ENCODE peak calls at places on chromosomes 13 and 19, in four cellular contexts. X, S, Y and I are unnamed samples. For H3K4me1, the result is how much of the 10 kb centered on the place peaks cover.

GRCh38 chr13:35470671-35471465 is 5.6 kb downstream of the MAB21L1 start:
- DNase-seq in Y (no peak), X (peak), S (no peak), I (no peak)

GRCh38 chr13:90485441-90485840 is 862.0 kb upstream of the MIR17HG start:
- DNase-seq in X (no peak), S (no peak), Y (no peak), I (no peak)

GRCh38 chr13:73898276-73898675 is 235.9 kb downstream of the KLF12 start:
- DNase-seq in Y (no peak), X (no peak), S (no peak), I (no peak)

GRCh38 chr19:41945135-41945766 is 13.9 kb downstream of the RABAC1 start:
- DNase-seq in X (no peak), S (peak), Y (no peak), I (no peak)

GRCh38 chr13:43905435-43906031 is 25.8 kb downstream of the LACC1 start:
- DNase-seq in S (no peak), Y (peak), X (no peak), I (peak)

GRCh38 chr13:109572389-109572788 is 214.0 kb downstream of the IRS2 start:
- DNase-seq in X (no peak), S (no peak), Y (no peak), I (no peak)

GRCh38 chr13:36395280-36395679 is 37.0 kb upstream of the CCNA1 start:
- DNase-seq in S (no peak), Y (peak), X (no peak), I (no peak)

GRCh38 chr19:45781282-45782161 is 768 bp downstream of the DMPK start:
- DNase-seq in S (no peak), X (no peak), Y (no peak), I (no peak)

GRCh38 chr19:16078311-16078758 is 2.0 kb downstream of the TPM4 start:
- DNase-seq in S (no peak), Y (no peak), X (no peak), I (no peak)

GRCh38 chr13:25286308-25286968 is 850 bp downstream of the MTMR6 start:
- DNase-seq in X (no peak), S (no peak), Y (peak), I (no peak)

GRCh38 chr19:51127755-51128154 is 3.0 kb downstream of the SIGLEC9 start:
- DNase-seq in S (no peak), X (no peak), Y (no peak), I (no peak)

GRCh38 chr19:632228-633067 is 889 bp downstream of the POLRMT start:
- DNase-seq in X (peak), S (no peak), Y (peak), I (no peak)

GRCh38 chr19:507286-508203 is at the start of gene TPGS1:
- DNase-seq in S (no peak), Y (peak), X (peak), I (no peak)

GRCh38 chr13:39023761-39024160 is 14.1 kb downstream of the PROSER1 start:
- DNase-seq in Y (no peak), X (no peak), S (no peak), I (no peak)

GRCh38 chr19:14686411-14686810 is 3.4 kb upstream of the ZNF333 start:
- DNase-seq in Y (peak), X (no peak), S (no peak), I (peak)

GRCh38 chr19:17183858-17184271 is 31.3 kb upstream of the USE1 start:
- DNase-seq in S (peak), X (no peak), Y (no peak), I (no peak)

GRCh38 chr13:109517516-109517915 is 268.9 kb downstream of the IRS2 start:
- DNase-seq in X (no peak), S (no peak), Y (no peak), I (no peak)

GRCh38 chr13:73720216-73720840 is 413.9 kb downstream of the KLF12 start:
- DNase-seq in S (no peak), X (no peak), Y (no peak), I (no peak)

GRCh38 chr13:31807090-31807541 is 67.8 kb downstream of the RXFP2 start:
- DNase-seq in Y (no peak), S (no peak), X (no peak), I (no peak)

GRCh38 chr13:50645092-50645491 is 198.4 kb downstream of the DLEU7 start:
- DNase-seq in Y (no peak), X (no peak), S (no peak), I (no peak)

GRCh38 chr13:93810264-93810663 is 583.7 kb downstream of the GPC6 start:
- DNase-seq in Y (peak), X (no peak), S (no peak), I (no peak)

GRCh38 chr13:40670307-40670706 is 3.9 kb upstream of the FOXO1 start:
- DNase-seq in X (no peak), S (no peak), Y (no peak), I (no peak)

GRCh38 chr19:51002542-51003311 is 1.3 kb upstream of the KLK8 start:
- DNase-seq in X (peak), S (no peak), Y (no peak), I (peak)

GRCh38 chr13:34591163-34591562 is 350.9 kb upstream of the NBEA start:
- DNase-seq in Y (no peak), S (no peak), X (no peak), I (no peak)

GRCh38 chr13:20188649-20189553 is 3.8 kb downstream of the GJB2 start:
- DNase-seq in X (peak), S (no peak), Y (no peak), I (no peak)

GRCh38 chr13:110361365-110361911 is 54.4 kb downstream of the COL4A2 start:
- DNase-seq in X (no peak), Y (no peak), S (no peak), I (no peak)

DNA sequence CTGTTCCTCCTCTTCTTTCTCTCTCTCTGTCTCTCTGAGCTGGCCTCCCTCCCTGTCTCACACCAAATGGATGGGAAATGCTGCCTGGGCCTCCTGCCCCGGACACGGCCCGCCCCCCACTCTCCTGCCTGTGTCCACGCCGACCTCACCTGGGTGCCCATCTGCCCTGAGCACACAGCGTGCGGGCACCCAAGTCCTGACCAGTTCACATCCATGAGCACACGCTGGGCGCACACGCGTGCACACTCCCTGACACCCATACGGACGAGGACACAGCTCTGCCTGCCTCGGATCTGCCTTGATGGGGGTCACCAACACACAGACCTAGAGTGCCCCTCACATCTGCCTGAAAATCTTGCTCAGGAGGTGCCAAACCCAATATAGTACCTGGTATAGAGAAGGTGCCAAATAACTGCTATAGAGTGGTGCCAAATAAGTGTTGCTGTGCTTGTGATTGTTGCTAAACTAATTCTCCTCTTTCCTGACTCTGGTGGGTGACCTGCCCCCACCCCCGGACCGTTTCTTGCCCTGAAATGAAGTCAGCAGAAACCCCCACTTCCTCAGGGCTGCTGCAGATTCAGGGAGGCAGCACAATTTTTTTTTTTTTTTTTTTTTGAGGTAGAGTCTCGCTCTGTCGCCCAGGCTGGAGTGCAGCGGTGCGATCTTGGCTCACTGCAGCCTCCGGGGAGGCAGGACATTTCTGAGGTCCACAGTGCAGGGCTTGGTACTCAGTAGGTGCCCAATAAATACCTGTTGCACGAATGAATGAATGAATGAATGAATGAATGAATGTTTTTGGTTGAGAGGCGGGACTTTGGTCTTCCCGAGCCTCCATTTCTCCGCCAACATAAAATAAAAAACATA is 4.6 kb downstream of the NFIC start:
- DNase-seq in Y (no peak), X (no peak), S (no peak), I (no peak)
- H3K4me1 ChIP-seq in Y (under half), X (under half), S (under half), I (under half)

GRCh38 chr19:49422407-49423277 is 599 bp downstream of the PTH2 start:
- DNase-seq in X (peak), Y (no peak), S (no peak), I (no peak)
- TF ChIP-seq SUZ12 in X (peak), Y (no peak), S (no peak), I (no peak)

GRCh38 chr13:98509271-98510155 is 67.4 kb downstream of the STK24 start:
- DNase-seq in Y (peak), S (peak), X (no peak), I (no peak)
- TF ChIP-seq YY1 in Y (no peak), S (peak), X (no peak), I (no peak)

GRCh38 chr19:5052515-5052914 is 83.6 kb downstream of the KDM4B start:
- DNase-seq in Y (no peak), X (no peak), S (no peak), I (no peak)
- H3K4me1 ChIP-seq in Y (under half), X (under half), S (under half), I (under half)

GRCh38 chr19:11239377-11240000 is at the start of gene ANGPTL8:
- DNase-seq in X (no peak), S (no peak), Y (peak), I (no peak)

GRCh38 chr19:11238041-11238440 is 1.4 kb upstream of the ANGPTL8 start:
- DNase-seq in Y (no peak), S (no peak), X (no peak), I (no peak)

GRCh38 chr19:11238781-11239376 is 540 bp upstream of the ANGPTL8 start:
- DNase-seq in Y (no peak), S (no peak), X (no peak), I (no peak)

GRCh38 chr19:11236324-11237301 is 2.8 kb upstream of the ANGPTL8 start:
- DNase-seq in S (no peak), Y (peak), X (no peak), I (no peak)

GRCh38 chr19:11237321-11237720 is 2.1 kb upstream of the ANGPTL8 start:
- DNase-seq in X (no peak), S (no peak), Y (no peak), I (no peak)
- TF ChIP-seq SUZ12 in X (no peak), S (no peak), Y (no peak), I (no peak)

DNA sequence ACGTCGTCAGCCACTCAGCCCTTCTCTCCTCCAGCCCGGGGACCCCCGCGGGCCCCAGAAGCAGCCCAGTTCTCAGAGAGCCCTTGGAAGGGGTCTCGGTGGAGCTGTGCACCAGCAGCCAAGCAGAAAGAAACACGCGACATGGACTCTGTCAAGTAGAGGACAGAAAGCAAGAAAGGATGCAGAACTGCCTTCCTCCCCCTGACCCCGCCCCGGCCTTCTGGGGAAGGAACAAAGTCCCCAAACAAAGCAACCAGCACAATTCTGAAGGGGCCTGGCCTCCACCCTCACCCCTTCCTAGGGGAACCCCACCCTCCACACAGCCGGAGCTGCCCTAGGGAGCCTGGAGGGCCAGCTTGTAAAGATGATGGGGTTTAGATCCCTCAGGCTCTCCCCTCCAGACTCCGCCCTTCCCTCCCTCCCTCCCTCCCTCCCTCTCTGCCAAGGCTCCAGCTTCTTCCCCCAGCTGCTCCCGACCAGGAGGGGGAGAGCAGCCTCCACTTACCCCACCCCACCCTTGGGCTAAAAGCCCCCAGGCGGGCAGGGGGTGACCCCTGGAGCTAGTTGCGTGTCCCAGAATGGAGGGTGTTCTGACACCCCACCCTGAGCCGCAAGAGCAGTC is 7.8 kb downstream of the LYL1 start:
- DNase-seq in S (no peak), X (peak), Y (no peak), I (no peak)
- TF ChIP-seq YY1 in S (no peak), X (no peak), Y (no peak), I (no peak)

GRCh38 chr13:64675256-64675892 is 2554.8 kb downstream of the PCDH9 start:
- DNase-seq in Y (peak), S (no peak), X (no peak), I (no peak)

DNA sequence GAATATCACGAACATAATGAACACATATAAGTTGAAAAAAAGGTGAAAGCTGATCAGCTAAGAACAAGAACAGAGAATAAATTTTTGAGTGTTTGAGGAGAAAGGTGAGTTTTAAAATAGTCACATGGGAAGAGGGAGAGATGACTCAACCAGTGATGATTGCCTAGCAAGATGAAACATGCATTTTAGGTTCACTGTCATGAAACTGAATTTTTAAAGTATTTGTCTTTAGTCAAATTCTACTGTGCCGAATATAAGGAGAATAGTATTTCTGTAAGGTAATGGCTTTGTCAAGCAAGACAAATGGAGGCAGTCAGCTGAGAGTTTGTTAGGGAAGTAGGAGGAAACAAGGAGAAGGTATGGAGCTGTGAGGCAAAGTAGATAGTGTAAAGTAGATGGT is 2557.4 kb downstream of the PCDH9 start:
- DNase-seq in X (no peak), S (no peak), Y (no peak), I (no peak)
- H3K4me1 ChIP-seq in X (under half), S (under half), Y (under half), I (under half)

GRCh38 chr19:38400361-38400760 is 2.5 kb upstream of the FAM98C start:
- DNase-seq in Y (no peak), S (no peak), X (no peak), I (no peak)
- TF ChIP-seq SUZ12 in Y (no peak), S (no peak), X (no peak), I (no peak)

DNA sequence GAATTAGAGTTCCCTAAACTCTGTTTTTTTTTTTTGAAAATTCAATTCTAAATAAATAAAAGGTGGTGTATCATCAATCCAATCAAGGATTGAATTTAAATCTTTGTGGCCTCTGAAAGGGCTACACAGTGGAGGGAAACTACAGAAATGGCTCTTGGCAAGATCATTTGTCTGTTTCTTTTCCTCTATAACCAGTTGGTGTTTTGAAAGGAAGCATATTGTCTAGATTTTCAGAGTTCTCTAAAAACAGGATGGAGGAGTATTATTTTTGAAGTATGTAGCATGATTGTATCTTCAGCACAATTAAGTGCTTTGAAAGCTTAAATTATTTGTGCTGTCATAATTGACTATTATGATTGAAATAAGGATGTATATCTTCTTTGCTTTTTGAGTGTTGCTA is 29.8 kb downstream of the WASF3 start:
- DNase-seq in Y (no peak), S (no peak), X (no peak), I (no peak)
- TF ChIP-seq YY1 in Y (no peak), S (no peak), X (no peak), I (no peak)